ENCODE peak calls at places on chromosome 2, in five cellular contexts. P is AG10803, T is colonic mucosa, W is HFF-Myc, U is tibial nerve. X is an unnamed sample.

GRCh38 chr2:100136310-100136709 is 6.1 kb downstream of the AFF3 start:
- DNase-seq in P (no peak), U (no peak), T (no peak), W (no peak), X (no peak)

GRCh38 chr2:235595420-235596010 is 101.7 kb downstream of the AGAP1 start:
- DNase-seq in U (peak), W (peak), T (peak), P (peak), X (no peak)

GRCh38 chr2:206456078-206456769 is 12.9 kb downstream of the ADAM23 start:
- DNase-seq in W (no peak), T (no peak), P (no peak), U (no peak), X (no peak)

GRCh38 chr2:28637648-28638047 is 114.0 kb upstream of the PPP1CB start:
- DNase-seq in U (no peak), T (no peak), P (no peak), W (no peak), X (no peak)

GRCh38 chr2:102662861-102663260 is 43.5 kb downstream of the SLC9A2 start:
- DNase-seq in W (no peak), P (no peak), U (no peak), T (no peak), X (no peak)

GRCh38 chr2:85524567-85524923 is 14.4 kb upstream of the MAT2A start:
- DNase-seq in U (no peak), W (no peak), T (no peak), P (no peak), X (no peak)

GRCh38 chr2:204795156-204795555 is 249.9 kb downstream of the PARD3B start:
- DNase-seq in W (no peak), U (no peak), P (peak), T (no peak), X (no peak)

GRCh38 chr2:144325086-144325485 is 194.8 kb downstream of the ZEB2 start:
- DNase-seq in T (no peak), P (no peak), U (no peak), W (no peak), X (no peak)

GRCh38 chr2:201084863-201085262 is 13.1 kb downstream of the NDUFB3 start:
- DNase-seq in P (no peak), U (no peak), W (no peak), T (no peak), X (no peak)

GRCh38 chr2:135997380-135997779 is 12.0 kb upstream of the DARS1 start:
- DNase-seq in P (no peak), W (no peak), U (no peak), T (no peak), X (no peak)

GRCh38 chr2:184597571-184597980 is 753 bp upstream of the ZNF804A start:
- DNase-seq in W (no peak), T (no peak), U (no peak), P (peak), X (no peak)

GRCh38 chr2:52365946-52366345 is 1334.0 kb upstream of the NRXN1 start:
- DNase-seq in U (no peak), T (no peak), P (no peak), W (no peak), X (no peak)

GRCh38 chr2:37681587-37681986 is 10.1 kb upstream of the CDC42EP3 start:
- DNase-seq in U (no peak), P (no peak), W (no peak), T (no peak), X (no peak)

GRCh38 chr2:65129276-65129612 is 662 bp downstream of the RAB1A start:
- DNase-seq in U (no peak), P (no peak), W (no peak), T (peak), X (no peak)

GRCh38 chr2:44974064-44974715 is 32.7 kb downstream of the SIX3 start:
- DNase-seq in T (peak), P (peak), W (peak), U (no peak), X (no peak)

GRCh38 chr2:75846683-75847190 is 136.0 kb upstream of the GCFC2 start:
- DNase-seq in P (no peak), U (no peak), T (no peak), W (no peak), X (no peak)

GRCh38 chr2:68352651-68353386 is 12.3 kb upstream of the PLEK start:
- DNase-seq in P (no peak), U (no peak), W (no peak), T (no peak), X (no peak)

GRCh38 chr2:110980613-110981062 is 140.1 kb upstream of the BCL2L11 start:
- DNase-seq in W (no peak), U (no peak), T (no peak), P (no peak), X (no peak)

GRCh38 chr2:177806025-177806424 is 266.6 kb downstream of the PDE11A start:
- DNase-seq in U (no peak), P (peak), W (no peak), T (no peak), X (peak)

GRCh38 chr2:95039410-95039809 is 13.9 kb downstream of the MAL start:
- DNase-seq in W (no peak), U (no peak), P (no peak), T (no peak), X (no peak)

GRCh38 chr2:215695876-215696275 is 260.0 kb upstream of the FN1 start:
- DNase-seq in W (no peak), P (peak), U (no peak), T (no peak), X (no peak)

GRCh38 chr2:74525717-74526648 is at the start of gene DQX1:
- DNase-seq in W (no peak), U (no peak), T (peak), P (no peak), X (no peak)

GRCh38 chr2:44793322-44793870 is 148.1 kb upstream of the SIX3 start:
- DNase-seq in P (peak), W (no peak), U (no peak), T (no peak), X (no peak)

GRCh38 chr2:126771501-126772195 is 115.7 kb downstream of the GYPC start:
- DNase-seq in P (no peak), W (no peak), T (no peak), U (no peak), X (no peak)

GRCh38 chr2:129193961-129194360 is 785.5 kb upstream of the RAB6C start:
- DNase-seq in T (no peak), U (no peak), W (no peak), P (no peak), X (no peak)

GRCh38 chr2:190835303-190835930 is 45.2 kb upstream of the GLS start:
- DNase-seq in P (peak), U (no peak), T (no peak), W (no peak), X (peak)

GRCh38 chr2:6723865-6724571 is 141.7 kb downstream of the CMPK2 start:
- DNase-seq in U (no peak), W (no peak), T (no peak), P (no peak), X (no peak)

GRCh38 chr2:43905388-43905803 is 66.6 kb downstream of the ABCG8 start:
- DNase-seq in W (no peak), U (no peak), T (no peak), P (no peak), X (no peak)

GRCh38 chr2:86352932-86353345 is 15.5 kb upstream of the REEP1 start:
- DNase-seq in P (no peak), W (no peak), U (no peak), T (no peak), X (no peak)

GRCh38 chr2:40412456-40412855 is 39.4 kb downstream of the SLC8A1 start:
- DNase-seq in P (no peak), W (no peak), U (no peak), T (no peak), X (no peak)

GRCh38 chr2:154963509-154963908 is 265.0 kb downstream of the KCNJ3 start:
- DNase-seq in W (no peak), P (no peak), T (no peak), U (no peak), X (no peak)

GRCh38 chr2:167406558-167406957 is 518.3 kb downstream of the XIRP2 start:
- DNase-seq in W (no peak), P (no peak), U (no peak), T (no peak), X (no peak)

DNA sequence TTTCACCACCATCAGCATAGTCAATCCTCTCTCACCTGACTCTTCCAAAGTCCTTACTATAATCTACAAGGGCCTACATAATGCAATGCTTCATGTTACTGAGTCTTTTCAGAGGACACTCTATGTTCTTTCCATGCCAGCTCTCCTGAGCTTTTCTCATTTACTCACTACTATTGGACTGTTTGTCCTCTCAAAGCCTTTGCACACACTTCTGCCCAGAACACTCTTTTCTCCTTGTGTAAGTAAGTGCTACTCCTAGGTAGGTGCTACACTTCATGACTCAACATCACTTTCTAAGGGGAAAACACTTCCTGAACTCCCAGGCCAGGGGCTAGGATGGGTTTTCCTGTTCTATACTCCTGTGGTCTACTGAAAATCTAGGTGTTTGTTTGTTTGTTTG is 82.5 kb upstream of the GULP1 start:
- DNase-seq in U (no peak), P (no peak), W (no peak), T (no peak), X (no peak)
- TF ChIP-seq CTCF in U (no peak), P (no peak), W (no peak), T (no peak), X (no peak)

GRCh38 chr2:9649261-9649660 is 18.5 kb upstream of the YWHAQ start:
- DNase-seq in T (no peak), P (no peak), U (no peak), W (no peak), X (no peak)
- H3K4me3 ChIP-seq in T (no peak), P (no peak), U (no peak), W (no peak), X (no peak)

GRCh38 chr2:234147335-234147861 is 96.9 kb downstream of the SPP2 start:
- DNase-seq in W (no peak), T (no peak), U (no peak), P (no peak), X (no peak)
- TF ChIP-seq CTCF in W (no peak), T (no peak), U (no peak), P (no peak), X (no peak)

DNA sequence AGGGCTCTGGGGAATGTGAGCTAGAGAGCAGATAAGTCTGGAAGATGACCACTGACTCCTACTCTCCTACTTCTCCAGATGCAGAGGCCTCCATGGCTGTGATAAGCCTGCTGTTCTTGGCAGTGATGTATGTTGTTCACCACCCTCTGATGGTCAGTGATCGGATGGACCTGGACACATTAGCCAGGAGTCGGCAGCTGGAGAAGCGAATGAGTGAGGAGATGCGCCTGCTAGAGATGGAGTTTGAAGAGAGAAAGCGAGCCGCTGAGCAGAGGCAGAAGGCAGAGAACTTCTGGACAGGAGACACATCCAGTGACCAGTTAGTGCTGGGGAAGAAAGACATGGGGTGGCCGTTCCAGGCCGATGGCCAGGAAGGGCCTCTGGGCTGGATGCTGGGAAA is 1.4 kb downstream of the ITPRIPL1 start:
- DNase-seq in W (no peak), P (no peak), T (no peak), U (no peak), X (no peak)
- H3K4me3 ChIP-seq in W (peak), P (no peak), T (no peak), U (no peak), X (no peak)

GRCh38 chr2:232773815-232774214 is 2.5 kb downstream of the KCNJ13 start:
- DNase-seq in W (no peak), U (no peak), T (no peak), P (no peak), X (no peak)
- TF ChIP-seq CTCF in W (no peak), U (no peak), T (no peak), P (no peak), X (no peak)

GRCh38 chr2:150832686-150833085 is 345.2 kb upstream of the RND3 start:
- DNase-seq in U (no peak), T (no peak), P (peak), W (no peak), X (peak)
- H3K4me3 ChIP-seq in U (no peak), T (no peak), P (no peak), W (no peak), X (no peak)